ENCODE peak calls at places on chromosomes 3 and 15, in six cellular contexts. One of them, this sample, is unnamed.

GRCh38 chr3:106711650-106712049 is 665.6 kb upstream of the CCDC54 start:
- DNase-seq in OCI-LY7: no peak
- DNase-seq in NCI-H748 treated with DMSO at 0.1 percent for 48 hours: no peak
- DNase-seq in choroid plexus epithelial cell: peak; percentile 62
- DNase-seq in mucosa of gallbladder: no peak
- DNase-seq in T-helper 2 cell treated with Interferon-gamma antibody and Interleukin-4, amounts not matched to agents 5 μg/mL and 100 μg/mL, for 36 hours: no peak
- DNase-seq in this sample: no peak

GRCh38 chr3:16409032-16409431 is 104.5 kb downstream of the RFTN1 start:
- DNase-seq in OCI-LY7: no peak
- DNase-seq in NCI-H748 treated with DMSO at 0.1 percent for 48 hours: no peak
- DNase-seq in choroid plexus epithelial cell: no peak
- DNase-seq in mucosa of gallbladder: no peak
- DNase-seq in T-helper 2 cell treated with Interferon-gamma antibody and Interleukin-4, amounts not matched to agents 5 μg/mL and 100 μg/mL, for 36 hours: no peak
- DNase-seq in this sample: no peak

GRCh38 chr3:190345878-190346277 is 23.6 kb upstream of the CLDN1 start:
- DNase-seq in OCI-LY7: no peak
- DNase-seq in NCI-H748 treated with DMSO at 0.1 percent for 48 hours: no peak
- DNase-seq in choroid plexus epithelial cell: no peak
- DNase-seq in mucosa of gallbladder: no peak
- DNase-seq in T-helper 2 cell treated with Interferon-gamma antibody and Interleukin-4, amounts not matched to agents 5 μg/mL and 100 μg/mL, for 36 hours: no peak
- DNase-seq in this sample: no peak

GRCh38 chr3:193982258-193982659 is 153.7 kb upstream of the HES1 start:
- DNase-seq in OCI-LY7: no peak
- DNase-seq in NCI-H748 treated with DMSO at 0.1 percent for 48 hours: no peak
- DNase-seq in choroid plexus epithelial cell: no peak
- DNase-seq in mucosa of gallbladder: peak; percentile 83
- DNase-seq in T-helper 2 cell treated with Interferon-gamma antibody and Interleukin-4, amounts not matched to agents 5 μg/mL and 100 μg/mL, for 36 hours: no peak
- DNase-seq in this sample: peak; percentile 45

GRCh38 chr3:182967218-182968204 is 12.8 kb downstream of the DCUN1D1 start:
- DNase-seq in OCI-LY7: peak; percentile 56
- DNase-seq in NCI-H748 treated with DMSO at 0.1 percent for 48 hours: no peak
- DNase-seq in choroid plexus epithelial cell: no peak
- DNase-seq in mucosa of gallbladder: no peak
- DNase-seq in T-helper 2 cell treated with Interferon-gamma antibody and Interleukin-4, amounts not matched to agents 5 μg/mL and 100 μg/mL, for 36 hours: no peak
- DNase-seq in this sample: no peak

GRCh38 chr3:194809382-194809781 is 123.7 kb downstream of the FAM43A start:
- DNase-seq in OCI-LY7: no peak
- DNase-seq in NCI-H748 treated with DMSO at 0.1 percent for 48 hours: no peak
- DNase-seq in choroid plexus epithelial cell: no peak
- DNase-seq in mucosa of gallbladder: no peak
- DNase-seq in T-helper 2 cell treated with Interferon-gamma antibody and Interleukin-4, amounts not matched to agents 5 μg/mL and 100 μg/mL, for 36 hours: no peak
- DNase-seq in this sample: no peak

GRCh38 chr3:106945435-106945834 is 431.8 kb upstream of the CCDC54 start:
- DNase-seq in OCI-LY7: no peak
- DNase-seq in NCI-H748 treated with DMSO at 0.1 percent for 48 hours: no peak
- DNase-seq in choroid plexus epithelial cell: no peak
- DNase-seq in mucosa of gallbladder: no peak
- DNase-seq in T-helper 2 cell treated with Interferon-gamma antibody and Interleukin-4, amounts not matched to agents 5 μg/mL and 100 μg/mL, for 36 hours: no peak
- DNase-seq in this sample: no peak

GRCh38 chr3:186821429-186822367 is 15.4 kb upstream of the RFC4 start:
- DNase-seq in OCI-LY7: peak; percentile 75
- DNase-seq in NCI-H748 treated with DMSO at 0.1 percent for 48 hours: peak; percentile 3
- DNase-seq in choroid plexus epithelial cell: peak; percentile 77
- DNase-seq in mucosa of gallbladder: no peak
- DNase-seq in T-helper 2 cell treated with Interferon-gamma antibody and Interleukin-4, amounts not matched to agents 5 μg/mL and 100 μg/mL, for 36 hours: no peak
- DNase-seq in this sample: no peak

GRCh38 chr3:111998661-111999641 is at the start of gene TAGLN3:
- DNase-seq in OCI-LY7: peak; percentile 10
- DNase-seq in NCI-H748 treated with DMSO at 0.1 percent for 48 hours: peak; percentile 73
- DNase-seq in choroid plexus epithelial cell: peak; percentile 23
- DNase-seq in mucosa of gallbladder: no peak
- DNase-seq in T-helper 2 cell treated with Interferon-gamma antibody and Interleukin-4, amounts not matched to agents 5 μg/mL and 100 μg/mL, for 36 hours: no peak
- DNase-seq in this sample: peak; percentile 19

GRCh38 chr3:83842511-83842910 is 1116.3 kb upstream of the CADM2 start:
- DNase-seq in OCI-LY7: no peak
- DNase-seq in NCI-H748 treated with DMSO at 0.1 percent for 48 hours: no peak
- DNase-seq in choroid plexus epithelial cell: no peak
- DNase-seq in mucosa of gallbladder: no peak
- DNase-seq in T-helper 2 cell treated with Interferon-gamma antibody and Interleukin-4, amounts not matched to agents 5 μg/mL and 100 μg/mL, for 36 hours: no peak
- DNase-seq in this sample: no peak

GRCh38 chr3:14295777-14296176 is 106.6 kb upstream of the SLC6A6 start:
- DNase-seq in OCI-LY7: no peak
- DNase-seq in NCI-H748 treated with DMSO at 0.1 percent for 48 hours: no peak
- DNase-seq in choroid plexus epithelial cell: no peak
- DNase-seq in mucosa of gallbladder: no peak
- DNase-seq in T-helper 2 cell treated with Interferon-gamma antibody and Interleukin-4, amounts not matched to agents 5 μg/mL and 100 μg/mL, for 36 hours: no peak
- DNase-seq in this sample: no peak

GRCh38 chr3:8555705-8556314 is 54.2 kb downstream of the LMCD1 start:
- DNase-seq in OCI-LY7: no peak
- DNase-seq in NCI-H748 treated with DMSO at 0.1 percent for 48 hours: no peak
- DNase-seq in choroid plexus epithelial cell: no peak
- DNase-seq in mucosa of gallbladder: no peak
- DNase-seq in T-helper 2 cell treated with Interferon-gamma antibody and Interleukin-4, amounts not matched to agents 5 μg/mL and 100 μg/mL, for 36 hours: no peak
- DNase-seq in this sample: no peak

GRCh38 chr3:58164916-58165821 is 45.6 kb downstream of the DNASE1L3 start:
- DNase-seq in OCI-LY7: no peak
- DNase-seq in NCI-H748 treated with DMSO at 0.1 percent for 48 hours: no peak
- DNase-seq in choroid plexus epithelial cell: peak; percentile 32
- DNase-seq in mucosa of gallbladder: no peak
- DNase-seq in T-helper 2 cell treated with Interferon-gamma antibody and Interleukin-4, amounts not matched to agents 5 μg/mL and 100 μg/mL, for 36 hours: no peak
- DNase-seq in this sample: no peak

GRCh38 chr3:126679318-126679751 is 24.4 kb upstream of the TXNRD3 start:
- DNase-seq in OCI-LY7: peak; percentile 74
- DNase-seq in NCI-H748 treated with DMSO at 0.1 percent for 48 hours: peak; percentile 55
- DNase-seq in choroid plexus epithelial cell: peak; percentile 78
- DNase-seq in mucosa of gallbladder: peak; percentile 83
- DNase-seq in T-helper 2 cell treated with Interferon-gamma antibody and Interleukin-4, amounts not matched to agents 5 μg/mL and 100 μg/mL, for 36 hours: peak; percentile 62
- DNase-seq in this sample: peak; percentile 50

GRCh38 chr3:30282052-30282708 is 324.2 kb upstream of the TGFBR2 start:
- DNase-seq in OCI-LY7: no peak
- DNase-seq in NCI-H748 treated with DMSO at 0.1 percent for 48 hours: no peak
- DNase-seq in choroid plexus epithelial cell: peak; percentile 93
- DNase-seq in mucosa of gallbladder: no peak
- DNase-seq in T-helper 2 cell treated with Interferon-gamma antibody and Interleukin-4, amounts not matched to agents 5 μg/mL and 100 μg/mL, for 36 hours: no peak
- DNase-seq in this sample: no peak

GRCh38 chr3:101574388-101575156 is 592 bp downstream of the PCNP start:
- DNase-seq in OCI-LY7: peak; percentile 66
- DNase-seq in NCI-H748 treated with DMSO at 0.1 percent for 48 hours: peak; percentile 39
- DNase-seq in choroid plexus epithelial cell: peak; percentile 58
- DNase-seq in mucosa of gallbladder: peak; percentile 23
- DNase-seq in T-helper 2 cell treated with Interferon-gamma antibody and Interleukin-4, amounts not matched to agents 5 μg/mL and 100 μg/mL, for 36 hours: peak; percentile 61
- DNase-seq in this sample: no peak

GRCh38 chr3:114586119-114586518 is 292.3 kb downstream of the TIGIT start:
- DNase-seq in OCI-LY7: no peak
- DNase-seq in NCI-H748 treated with DMSO at 0.1 percent for 48 hours: no peak
- DNase-seq in choroid plexus epithelial cell: no peak
- DNase-seq in mucosa of gallbladder: no peak
- DNase-seq in T-helper 2 cell treated with Interferon-gamma antibody and Interleukin-4, amounts not matched to agents 5 μg/mL and 100 μg/mL, for 36 hours: no peak
- DNase-seq in this sample: no peak

GRCh38 chr15:29998017-29998416 is 84.7 kb upstream of the GOLGA8J start:
- DNase-seq in OCI-LY7: no peak
- DNase-seq in NCI-H748 treated with DMSO at 0.1 percent for 48 hours: no peak
- DNase-seq in choroid plexus epithelial cell: no peak
- DNase-seq in mucosa of gallbladder: no peak
- DNase-seq in T-helper 2 cell treated with Interferon-gamma antibody and Interleukin-4, amounts not matched to agents 5 μg/mL and 100 μg/mL, for 36 hours: no peak
- DNase-seq in this sample: no peak

GRCh38 chr3:72247645-72248388 is 462.9 kb upstream of the PROK2 start:
- DNase-seq in OCI-LY7: no peak
- DNase-seq in NCI-H748 treated with DMSO at 0.1 percent for 48 hours: no peak
- DNase-seq in choroid plexus epithelial cell: no peak
- DNase-seq in mucosa of gallbladder: no peak
- DNase-seq in T-helper 2 cell treated with Interferon-gamma antibody and Interleukin-4, amounts not matched to agents 5 μg/mL and 100 μg/mL, for 36 hours: no peak
- DNase-seq in this sample: peak; percentile 65

GRCh38 chr15:38252481-38253311 is at the start of gene SPRED1:
- DNase-seq in OCI-LY7: peak; percentile 42
- DNase-seq in NCI-H748 treated with DMSO at 0.1 percent for 48 hours: no peak
- DNase-seq in choroid plexus epithelial cell: peak; percentile 72
- DNase-seq in mucosa of gallbladder: peak; percentile 67
- DNase-seq in T-helper 2 cell treated with Interferon-gamma antibody and Interleukin-4, amounts not matched to agents 5 μg/mL and 100 μg/mL, for 36 hours: peak; percentile 6
- DNase-seq in this sample: peak; percentile 47

GRCh38 chr3:71718069-71718468 is 7.1 kb downstream of the EIF4E3 start:
- DNase-seq in OCI-LY7: no peak
- DNase-seq in NCI-H748 treated with DMSO at 0.1 percent for 48 hours: no peak
- DNase-seq in choroid plexus epithelial cell: no peak
- DNase-seq in mucosa of gallbladder: no peak
- DNase-seq in T-helper 2 cell treated with Interferon-gamma antibody and Interleukin-4, amounts not matched to agents 5 μg/mL and 100 μg/mL, for 36 hours: no peak
- DNase-seq in this sample: no peak

GRCh38 chr3:12309716-12310115 is 20.8 kb downstream of the PPARG start:
- DNase-seq in OCI-LY7: no peak
- DNase-seq in NCI-H748 treated with DMSO at 0.1 percent for 48 hours: no peak
- DNase-seq in choroid plexus epithelial cell: no peak
- DNase-seq in mucosa of gallbladder: no peak
- DNase-seq in T-helper 2 cell treated with Interferon-gamma antibody and Interleukin-4, amounts not matched to agents 5 μg/mL and 100 μg/mL, for 36 hours: no peak
- DNase-seq in this sample: no peak

GRCh38 chr3:197791120-197792018 is at the start of gene LRCH3:
- DNase-seq in OCI-LY7: peak; percentile 88
- DNase-seq in NCI-H748 treated with DMSO at 0.1 percent for 48 hours: peak; percentile 34
- DNase-seq in choroid plexus epithelial cell: peak; percentile 74
- DNase-seq in mucosa of gallbladder: peak; percentile 76
- DNase-seq in T-helper 2 cell treated with Interferon-gamma antibody and Interleukin-4, amounts not matched to agents 5 μg/mL and 100 μg/mL, for 36 hours: peak; percentile 85
- DNase-seq in this sample: peak; percentile 76